ENCODE peak calls at places on chromosome 14, in six cellular contexts. C is ovary; O is CD8-positive, alpha-beta memory T cell; Y is suprapubic skin; F is breast epithelium; V is heart left ventricle. D is an unnamed sample. For H3K36me3 and H3K27me3, the result is how much of the 10 kb centered on the place peaks cover.

GRCh38 chr14:55077155-55077554 is 25.7 kb downstream of the MAPK1IP1L start:
- DNase-seq in C (no peak), O (no peak), Y (no peak), F (no peak), V (no peak), D (no peak)

GRCh38 chr14:94427016-94427613 is 25.5 kb downstream of the SERPINA11 start:
- DNase-seq in C (no peak), O (no peak), Y (no peak), F (no peak), V (no peak), D (no peak)

GRCh38 chr14:105861985-105862465 is 335.6 kb downstream of the TMEM121 start:
- DNase-seq in C (no peak), O (no peak), Y (no peak), F (no peak), V (no peak), D (peak)

GRCh38 chr14:50714452-50715073 is 46.5 kb upstream of the SAV1 start:
- DNase-seq in C (no peak), O (no peak), Y (no peak), F (no peak), V (no peak), D (no peak)

GRCh38 chr14:103260629-103261124 is 73.4 kb upstream of the EIF5 start:
- DNase-seq in C (peak), O (no peak), Y (no peak), F (no peak), V (peak), D (no peak)

GRCh38 chr14:91731986-91732385 is at the start of gene CATSPERB:
- DNase-seq in C (no peak), O (no peak), Y (no peak), F (no peak), V (no peak), D (no peak)

GRCh38 chr14:37186865-37187264 is 10.9 kb upstream of the MIPOL1 start:
- DNase-seq in C (no peak), O (no peak), Y (no peak), F (no peak), V (no peak), D (no peak)

GRCh38 chr14:77140343-77140936 is 1.2 kb downstream of the ZDHHC22 start:
- DNase-seq in C (no peak), O (no peak), Y (no peak), F (peak), V (no peak), D (no peak)

GRCh38 chr14:80116157-80116556 is 95.1 kb downstream of the DIO2 start:
- DNase-seq in C (no peak), O (no peak), Y (no peak), F (no peak), V (no peak), D (no peak)

GRCh38 chr14:99568567-99569560 is 35.1 kb downstream of the CCDC85C start:
- DNase-seq in C (peak), O (no peak), Y (no peak), F (no peak), V (peak), D (no peak)

GRCh38 chr14:104334812-104335161 is 196.4 kb downstream of the KIF26A start:
- DNase-seq in C (no peak), O (no peak), Y (no peak), F (peak), V (no peak), D (no peak)

GRCh38 chr14:48250575-48250974 is 575.2 kb upstream of the MDGA2 start:
- DNase-seq in C (no peak), O (no peak), Y (no peak), F (no peak), V (no peak), D (no peak)

GRCh38 chr14:65419593-65420252 is 7.2 kb downstream of the FUT8 start:
- DNase-seq in C (no peak), O (no peak), Y (no peak), F (no peak), V (no peak), D (no peak)

GRCh38 chr14:55356913-55357312 is 54.7 kb downstream of the ATG14 start:
- DNase-seq in C (no peak), O (no peak), Y (no peak), F (no peak), V (no peak), D (no peak)

GRCh38 chr14:104792101-104792884 is 3.3 kb downstream of the AKT1 start:
- DNase-seq in C (no peak), O (no peak), Y (no peak), F (no peak), V (peak), D (no peak)

GRCh38 chr14:77574446-77575125 is 41.9 kb downstream of the SPTLC2 start:
- DNase-seq in C (no peak), O (no peak), Y (no peak), F (no peak), V (no peak), D (no peak)

GRCh38 chr14:104661086-104661485 is 28.3 kb upstream of the INF2 start:
- DNase-seq in C (no peak), O (no peak), Y (no peak), F (no peak), V (no peak), D (no peak)

GRCh38 chr14:100393362-100393761 is 70.2 kb downstream of the SLC25A47 start:
- DNase-seq in C (no peak), O (no peak), Y (no peak), F (no peak), V (no peak), D (no peak)

GRCh38 chr14:104286086-104286485 is 147.7 kb downstream of the KIF26A start:
- DNase-seq in C (no peak), O (no peak), Y (peak), F (no peak), V (peak), D (no peak)

GRCh38 chr14:49051328-49052060 is 534.7 kb downstream of the RPS29 start:
- DNase-seq in C (no peak), O (no peak), Y (no peak), F (no peak), V (no peak), D (no peak)

GRCh38 chr14:32230695-32231280 is 27.7 kb upstream of the RNU6-8 start:
- DNase-seq in C (no peak), O (no peak), Y (no peak), F (no peak), V (no peak), D (no peak)

GRCh38 chr14:79992799-79993198 is 218.5 kb downstream of the DIO2 start:
- DNase-seq in C (no peak), O (no peak), Y (no peak), F (no peak), V (no peak), D (no peak)

GRCh38 chr14:74879427-74880180 is 2.1 kb upstream of the DLST start:
- DNase-seq in C (no peak), O (no peak), Y (no peak), F (no peak), V (no peak), D (no peak)

DNA sequence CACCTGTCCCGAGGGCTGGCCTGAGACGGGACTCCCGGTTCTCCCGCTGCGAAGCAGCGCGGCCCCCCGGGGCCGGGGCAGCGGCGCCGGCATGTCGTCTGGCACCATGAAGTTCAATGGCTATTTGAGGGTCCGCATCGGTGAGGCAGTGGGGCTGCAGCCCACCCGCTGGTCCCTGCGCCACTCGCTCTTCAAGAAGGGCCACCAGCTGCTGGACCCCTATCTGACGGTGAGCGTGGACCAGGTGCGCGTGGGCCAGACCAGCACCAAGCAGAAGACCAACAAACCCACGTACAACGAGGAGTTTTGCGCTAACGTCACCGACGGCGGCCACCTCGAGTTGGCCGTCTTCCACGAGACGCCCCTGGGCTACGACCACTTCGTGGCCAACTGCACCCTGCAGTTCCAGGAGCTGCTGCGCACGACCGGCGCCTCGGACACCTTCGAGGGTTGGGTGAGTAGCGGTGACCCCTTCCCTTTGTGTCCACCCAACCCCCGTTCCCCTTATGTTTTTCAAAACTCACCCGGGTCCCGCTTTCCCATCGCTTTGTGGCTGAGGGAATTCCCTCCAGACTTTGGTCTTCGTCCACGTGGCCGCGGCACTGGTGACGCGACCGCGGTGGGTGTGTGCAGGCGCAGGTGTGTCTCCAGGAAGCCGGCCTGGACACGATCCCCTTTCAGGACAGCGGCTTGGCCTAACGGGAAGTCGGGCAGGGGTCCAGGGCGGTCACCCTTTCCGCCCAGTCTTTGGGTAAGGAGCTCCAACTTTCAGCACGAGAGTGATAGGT is 826 bp downstream of the PRKCH start:
- DNase-seq in C (no peak), O (no peak), Y (peak), F (peak), V (peak), D (no peak)
- H3K4me3 ChIP-seq in C (peak), O (peak), Y (peak), F (peak), V (peak), D (peak)

DNA sequence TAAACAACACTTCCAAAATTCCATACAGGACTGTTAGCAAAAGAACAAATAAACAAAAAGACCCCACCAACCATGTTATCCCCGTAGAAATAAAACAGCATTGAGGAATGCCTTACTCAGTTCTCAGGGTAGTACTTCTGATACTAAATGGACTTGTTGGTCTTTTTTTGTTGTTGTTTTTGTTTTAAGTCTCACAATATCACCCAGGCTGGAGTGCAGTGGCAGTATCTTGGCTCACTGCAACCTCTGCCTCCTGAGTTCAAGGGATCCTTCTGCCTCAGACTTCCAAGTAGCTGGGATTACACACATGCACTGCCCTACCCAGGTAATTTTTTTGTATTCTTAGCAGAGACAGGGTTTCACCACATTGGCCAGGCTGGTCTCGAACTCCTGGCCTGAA is 17.1 kb downstream of the HNRNPC start:
- DNase-seq in C (no peak), O (no peak), Y (no peak), F (no peak), V (no peak), D (no peak)
- H3K36me3 ChIP-seq in C (under half), O (under half), Y (half or more), F (under half), V (under half), D (half or more)

DNA sequence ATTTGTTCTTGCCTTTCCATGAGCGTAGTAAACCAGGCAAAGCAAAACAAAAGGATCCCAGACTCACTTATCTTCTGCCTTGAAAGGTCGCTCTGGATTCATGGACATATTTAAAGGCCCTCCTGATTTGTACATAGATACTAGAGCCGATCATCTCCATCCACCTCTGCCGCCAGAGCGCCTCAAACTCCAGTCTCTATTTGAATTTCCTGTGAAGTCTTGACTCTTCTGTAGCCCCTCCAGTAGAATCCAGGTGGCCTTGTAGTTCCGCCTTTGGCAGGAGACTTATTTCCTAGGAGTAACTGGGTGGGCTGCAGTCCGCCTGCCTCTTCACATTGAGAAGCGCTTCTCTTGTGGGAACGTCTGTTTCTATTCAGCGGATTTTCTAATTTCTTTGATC is 8.8 kb upstream of the SIX1 start:
- DNase-seq in C (no peak), O (no peak), Y (no peak), F (no peak), V (no peak), D (no peak)
- H3K27me3 ChIP-seq in C (under half), O (under half), Y (half or more), F (half or more), V (half or more), D (under half)

GRCh38 chr14:68065322-68065721 is 245.7 kb downstream of the RAD51B start:
- DNase-seq in C (no peak), O (no peak), Y (no peak), F (no peak), V (no peak), D (no peak)
- H3K4me3 ChIP-seq in C (no peak), O (no peak), Y (no peak), F (no peak), V (no peak), D (no peak)